ENCODE peak calls at places on chromosomes 13 and 19, in six cellular contexts. Z, J, Y, S, G and B are unnamed samples.

GRCh38 chr13:85462792-85463425 is 336.3 kb downstream of the SLITRK6 start:
- DNase-seq in J (no peak), S (no peak), Z (no peak), Y (no peak), G (no peak), B (no peak)

GRCh38 chr19:14413355-14413754 is 5.8 kb downstream of the DDX39A start:
- DNase-seq in Z (no peak), Y (no peak), J (no peak), G (no peak), S (no peak), B (peak)

GRCh38 chr13:31322025-31322424 is 122.2 kb downstream of the B3GLCT start:
- DNase-seq in G (no peak), Z (no peak), Y (peak), S (peak), J (no peak), B (no peak)

GRCh38 chr19:36054733-36055686 is at the start of gene WDR62:
- DNase-seq in Y (peak), S (peak), J (peak), G (peak), Z (peak), B (no peak)

GRCh38 chr19:1214862-1215731 is 9.5 kb downstream of the STK11 start:
- DNase-seq in J (peak), S (peak), Y (no peak), G (no peak), Z (no peak), B (no peak)

GRCh38 chr13:110448230-110448629 is 113.3 kb downstream of the RAB20 start:
- DNase-seq in S (no peak), Y (peak), Z (no peak), G (no peak), J (no peak), B (no peak)

GRCh38 chr19:6821639-6822310 is 49.3 kb downstream of the VAV1 start:
- DNase-seq in Z (no peak), G (no peak), J (no peak), Y (no peak), S (no peak), B (no peak)

GRCh38 chr19:55419624-55420236 is 12.1 kb upstream of the UBE2S start:
- DNase-seq in G (no peak), Z (no peak), Y (no peak), J (no peak), S (no peak), B (no peak)

GRCh38 chr13:57631607-57632275 is at the start of gene PCDH17:
- DNase-seq in J (no peak), Z (no peak), Y (peak), S (peak), G (peak), B (peak)

GRCh38 chr19:3369337-3370213 is 3.2 kb downstream of the NFIC start:
- DNase-seq in S (peak), Y (no peak), J (no peak), Z (peak), G (peak), B (no peak)
- H3K4me3 ChIP-seq in S (peak), Y (peak), J (no peak), Z (no peak), G (peak), B (no peak)

GRCh38 chr19:3381701-3382372 is 15.5 kb downstream of the NFIC start:
- DNase-seq in Y (no peak), S (no peak), J (no peak), Z (no peak), G (peak), B (no peak)
- H3K27ac ChIP-seq in Y (no peak), S (peak), J (no peak), Z (no peak), G (no peak), B (no peak)

GRCh38 chr19:20444202-20444885 is 121.2 kb downstream of the ZNF737 start:
- DNase-seq in Y (no peak), G (no peak), Z (no peak), J (no peak), S (no peak), B (no peak)
- H3K4me3 ChIP-seq in Y (no peak), G (no peak), Z (no peak), J (no peak), S (no peak), B (no peak)

GRCh38 chr13:105972811-105973590 is 562.5 kb downstream of the EFNB2 start:
- DNase-seq in J (no peak), S (no peak), G (peak), Y (no peak), Z (no peak), B (no peak)
- H3K27ac ChIP-seq in J (no peak), S (no peak), G (no peak), Y (no peak), Z (peak), B (no peak)

GRCh38 chr13:107716741-107717140 is 498.6 kb downstream of the LIG4 start:
- DNase-seq in J (no peak), G (no peak), S (no peak), Y (no peak), Z (no peak), B (no peak)

GRCh38 chr13:107716241-107716640 is 499.1 kb downstream of the LIG4 start:
- DNase-seq in J (no peak), G (no peak), Y (no peak), Z (no peak), S (no peak), B (no peak)

GRCh38 chr13:107712145-107712544 is 503.2 kb downstream of the LIG4 start:
- DNase-seq in J (no peak), Y (no peak), G (no peak), S (no peak), Z (no peak), B (no peak)

GRCh38 chr13:107713314-107713713 is 502.0 kb downstream of the LIG4 start:
- DNase-seq in G (no peak), J (no peak), S (no peak), Y (no peak), Z (no peak), B (no peak)

GRCh38 chr13:107715496-107715895 is 499.8 kb downstream of the LIG4 start:
- DNase-seq in S (no peak), J (no peak), G (no peak), Y (no peak), Z (no peak), B (no peak)
- H3K4me3 ChIP-seq in S (no peak), J (no peak), G (no peak), Y (no peak), Z (no peak), B (no peak)

DNA sequence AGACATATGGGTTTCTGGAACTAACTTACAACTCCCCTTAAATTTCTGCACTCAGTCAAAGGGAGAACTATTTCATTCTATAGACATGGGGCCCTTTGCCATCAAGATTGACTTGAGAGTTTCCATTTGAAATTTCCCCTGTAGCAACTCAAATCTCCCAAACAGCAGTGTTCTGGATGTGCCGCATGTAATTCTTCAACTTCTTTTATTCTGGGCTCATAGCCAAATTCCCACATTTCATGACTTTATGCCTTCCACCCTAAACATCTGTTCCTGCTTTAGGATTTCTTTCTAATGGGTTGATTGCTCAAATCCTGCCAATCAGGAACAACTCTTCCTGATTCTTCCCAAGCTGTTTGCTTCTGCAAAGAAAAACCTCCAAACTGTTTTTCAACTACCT is 336.0 kb downstream of the TBC1D4 start:
- DNase-seq in G (no peak), Y (no peak), Z (no peak), J (no peak), S (no peak), B (no peak)
- H3K27ac ChIP-seq in G (no peak), Y (no peak), Z (no peak), J (no peak), S (no peak), B (no peak)